ENCODE peak calls at places on chromosomes 4 and X, in five cellular contexts. Q is right atrium auricular region, I is AG04450, Y is BE2C, E is heart right ventricle. N is an unnamed sample.
A peak's percentile ranks its signal among the peaks of the same experiment; 100 is the strongest.

GRCh38 chr4:147518846-147519767 is 38.2 kb downstream of the EDNRA start:
- DNase-seq in Q (no peak), I (peak; percentile 48), E (peak; percentile 29), Y (peak; percentile 77), N (peak; percentile 65)

GRCh38 chr4:2586502-2586901 is 50.1 kb downstream of the FAM193A start:
- DNase-seq in E (no peak), Q (no peak), I (no peak), Y (no peak), N (no peak)

GRCh38 chrX:129959493-129959832 is 23.0 kb upstream of the BCORL1 start:
- DNase-seq in E (no peak), Q (no peak), I (no peak), Y (no peak), N (peak; percentile 25)

GRCh38 chr4:53943345-53944085 is 120.9 kb downstream of the CHIC2 start:
- DNase-seq in I (no peak), Q (no peak), Y (no peak), E (no peak), N (no peak)

GRCh38 chr4:37802068-37802666 is 24.3 kb upstream of the PGM2 start:
- DNase-seq in Y (peak; percentile 77), I (no peak), E (peak; percentile 53), Q (no peak), N (peak; percentile 35)

GRCh38 chrX:47221756-47222155 is 3.3 kb downstream of the CDK16 start:
- DNase-seq in E (no peak), I (no peak), Y (no peak), Q (no peak), N (no peak)

GRCh38 chrX:102832661-102833060 is 104.4 kb upstream of the RAB40AL start:
- DNase-seq in Q (no peak), I (no peak), Y (no peak), E (no peak), N (peak; percentile 8)

GRCh38 chr4:83074086-83074704 is 39.2 kb downstream of the COPS4 start:
- DNase-seq in Y (peak; percentile 54), I (peak; percentile 43), Q (no peak), E (peak; percentile 25), N (no peak)

GRCh38 chr4:168528131-168528949 is 31.5 kb downstream of the PALLD start:
- DNase-seq in Q (no peak), I (no peak), E (no peak), Y (no peak), N (no peak)

GRCh38 chr4:3374667-3375066 is 67.1 kb upstream of the HGFAC start:
- DNase-seq in Q (no peak), Y (no peak), I (no peak), E (no peak), N (no peak)

GRCh38 chr4:120990246-120990645 is 67.7 kb upstream of the PRDM5 start:
- DNase-seq in Y (no peak), I (no peak), E (no peak), Q (no peak), N (no peak)

DNA sequence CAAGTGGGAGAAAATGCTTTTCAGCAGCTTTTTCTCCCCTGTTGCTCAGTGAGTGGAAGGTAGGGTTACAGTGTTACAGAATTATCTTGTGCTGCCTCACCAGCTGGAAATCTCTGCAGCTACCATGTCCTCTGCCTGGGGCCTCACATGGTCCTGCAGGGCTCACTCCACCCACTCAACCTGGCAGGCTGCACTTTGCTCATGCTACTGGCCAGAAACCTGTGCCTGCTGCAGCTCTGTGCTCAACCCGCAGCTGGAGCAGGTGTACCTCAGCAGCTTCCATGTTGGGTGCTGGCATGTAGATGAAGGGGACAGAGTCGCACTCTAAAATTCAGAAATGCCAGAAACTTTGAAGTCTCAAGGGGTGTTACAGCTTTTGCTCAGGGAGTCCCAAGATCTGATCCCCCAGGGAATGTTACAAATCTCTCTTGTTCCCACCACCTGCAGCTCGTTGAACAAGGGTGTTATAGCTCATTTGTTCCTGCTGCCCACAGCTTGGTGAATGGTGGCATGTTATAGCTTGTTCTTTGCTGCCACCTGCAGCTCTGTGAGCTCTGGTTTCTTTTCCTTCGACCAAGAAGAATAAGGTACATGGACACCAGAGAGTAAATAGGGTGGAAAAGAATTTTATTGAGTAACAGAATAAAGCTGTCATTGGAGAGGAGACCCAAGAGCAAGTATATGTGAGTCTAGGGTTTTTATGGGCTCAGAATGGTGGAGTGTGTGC is 845.8 kb downstream of the TECRL start:
- DNase-seq in E (no peak), Q (no peak), I (no peak), Y (no peak), N (no peak)
- TF ChIP-seq CTCF in E (peak; percentile 10), Q (no peak), I (no peak), Y (peak; percentile 38), N (no peak)

GRCh38 chr4:122577808-122578781 is 42.8 kb downstream of the IL21 start:
- DNase-seq in Y (peak; percentile 57), E (peak; percentile 5), I (no peak), Q (no peak), N (peak; percentile 69)
- TF ChIP-seq CTCF in Y (peak; percentile 89), E (peak; percentile 62), I (peak; percentile 76), Q (peak; percentile 73), N (peak; percentile 78)

DNA sequence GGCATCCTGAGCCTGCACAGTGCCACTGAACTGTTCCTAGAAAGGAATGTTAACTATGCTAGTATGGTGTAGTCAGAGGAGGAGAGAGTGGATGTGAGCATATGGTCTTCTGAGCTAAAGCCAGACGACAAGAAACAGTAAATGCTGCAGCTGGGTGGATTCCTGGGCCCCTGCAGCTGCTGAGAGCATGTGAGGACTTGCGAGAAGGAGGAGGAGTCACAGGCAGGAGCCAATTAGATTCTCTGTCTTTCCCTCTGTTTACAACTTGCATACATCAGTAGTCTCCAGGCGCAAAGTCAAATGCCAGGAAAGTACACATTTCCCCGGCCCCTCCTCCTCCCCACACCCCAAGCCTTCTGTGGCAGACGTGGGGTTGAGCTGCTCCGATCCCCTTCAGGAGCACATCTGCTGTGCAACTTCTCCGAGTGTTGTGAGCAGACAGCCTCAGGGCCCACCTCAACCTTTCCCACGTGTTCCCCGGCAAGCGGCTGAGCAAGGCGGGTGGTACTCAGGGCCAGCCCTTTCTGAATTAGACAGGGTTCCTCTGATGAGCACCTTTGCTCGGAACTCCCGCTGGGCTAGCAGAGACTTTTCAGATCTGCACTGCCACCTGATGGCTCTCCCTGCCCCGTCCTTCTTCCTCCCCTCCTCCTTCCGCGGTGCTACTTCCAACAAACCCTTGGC is 108.7 kb upstream of the ATP6AP2 start:
- DNase-seq in Y (peak; percentile 64), I (peak; percentile 76), Q (no peak), E (peak; percentile 7), N (no peak)
- TF ChIP-seq CTCF in Y (peak; percentile 27), I (no peak), Q (peak; percentile 40), E (no peak), N (no peak)

DNA sequence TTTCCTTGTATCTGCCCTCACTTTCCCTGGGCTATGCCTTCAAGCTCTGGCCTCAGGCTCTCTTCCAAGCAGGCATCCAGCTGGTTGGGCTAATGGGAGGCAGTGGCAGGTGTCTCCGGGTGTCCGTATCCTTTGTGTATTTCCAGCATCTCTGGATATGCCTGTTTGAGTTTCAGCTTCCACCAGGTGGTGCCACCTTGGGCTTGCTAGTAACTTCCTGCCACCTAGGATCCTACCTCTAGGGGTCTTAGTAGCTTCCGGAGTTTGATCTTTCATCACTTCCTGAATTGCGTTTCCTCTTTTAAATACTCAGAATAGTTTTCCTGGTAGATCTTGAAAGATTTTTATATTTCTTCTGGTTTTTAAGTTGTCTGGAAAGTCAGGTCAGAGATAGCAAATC is 23.2 kb upstream of the ANOS1 start:
- DNase-seq in I (no peak), E (no peak), Q (no peak), Y (no peak), N (peak; percentile 21)
- TF ChIP-seq CTCF in I (peak; percentile 8), E (no peak), Q (no peak), Y (peak; percentile 8), N (no peak)

GRCh38 chr4:60746172-60746571 is 454.0 kb upstream of the ADGRL3 start:
- DNase-seq in E (no peak), I (no peak), Y (no peak), Q (no peak), N (no peak)

GRCh38 chr4:60743654-60744053 is 456.5 kb upstream of the ADGRL3 start:
- DNase-seq in E (no peak), I (no peak), Q (no peak), Y (no peak), N (no peak)

GRCh38 chr4:60744767-60745166 is 455.4 kb upstream of the ADGRL3 start:
- DNase-seq in Y (no peak), Q (no peak), E (no peak), I (no peak), N (no peak)
- TF ChIP-seq CTCF in Y (no peak), Q (no peak), E (no peak), I (peak; percentile 13), N (no peak)

GRCh38 chr4:153345011-153345981 is 808 bp downstream of the MND1 start:
- DNase-seq in E (peak; percentile 18), Y (peak; percentile 40), Q (peak; percentile 63), I (no peak), N (peak; percentile 25)
- TF ChIP-seq CTCF in E (no peak), Y (peak; percentile 2), Q (no peak), I (peak; percentile 4), N (no peak)

GRCh38 chrX:54978448-54978847 is 15.5 kb downstream of the PFKFB1 start:
- DNase-seq in I (no peak), E (no peak), Q (no peak), Y (no peak), N (no peak)

GRCh38 chrX:54977387-54977786 is 16.6 kb downstream of the PFKFB1 start:
- DNase-seq in E (no peak), Y (no peak), Q (no peak), I (no peak), N (no peak)

GRCh38 chrX:54979432-54979831 is 14.6 kb downstream of the PFKFB1 start:
- DNase-seq in Y (no peak), Q (no peak), I (no peak), E (no peak), N (no peak)

GRCh38 chrX:54980334-54980733 is 13.7 kb downstream of the PFKFB1 start:
- DNase-seq in I (no peak), Y (no peak), Q (no peak), E (no peak), N (no peak)
- TF ChIP-seq CTCF in I (no peak), Y (no peak), Q (no peak), E (no peak), N (no peak)

GRCh38 chrX:16832301-16832700 is 37.9 kb downstream of the RBBP7 start:
- DNase-seq in I (no peak), Q (no peak), Y (no peak), E (no peak), N (no peak)
- TF ChIP-seq CTCF in I (peak; percentile 11), Q (no peak), Y (no peak), E (no peak), N (no peak)

N was measured in glutamatergic neuron.